ENCODE peak calls at places on chromosomes 11 and 22, in four cellular contexts. A is sigmoid colon, Y is AG10803, S is endothelial cell of umbilical vein. P is an unnamed sample.

GRCh38 chr11:71977743-71978418 is 20.8 kb upstream of the IL18BP start:
- DNase-seq in A (peak; percentile 68), S (peak; percentile 67), Y (peak; percentile 58), P (peak; percentile 63)

GRCh38 chr11:108863528-108863927 is 198.7 kb downstream of the DDX10 start:
- DNase-seq in S (no peak), Y (no peak), A (no peak), P (no peak)

GRCh38 chr11:36411202-36411640 is 98.9 kb downstream of the TRAF6 start:
- DNase-seq in S (peak; percentile 44), A (no peak), Y (no peak), P (no peak)

GRCh38 chr11:129968611-129969419 is 33.8 kb downstream of the PRDM10 start:
- DNase-seq in Y (no peak), S (no peak), A (no peak), P (no peak)

GRCh38 chr22:21927174-21927823 is 25.3 kb downstream of the PPM1F start:
- DNase-seq in Y (no peak), A (no peak), S (no peak), P (no peak)

GRCh38 chr11:97022942-97023341 is 633.1 kb downstream of the JRKL start:
- DNase-seq in Y (no peak), S (no peak), A (no peak), P (no peak)

GRCh38 chr22:19523240-19524169 is 705 bp downstream of the CLDN5 start:
- DNase-seq in Y (peak; percentile 23), S (peak; percentile 60), A (no peak), P (peak; percentile 21)

GRCh38 chr11:122440783-122441701 is 214.5 kb upstream of the UBASH3B start:
- DNase-seq in S (peak; percentile 15), A (peak; percentile 68), Y (peak; percentile 13), P (no peak)

GRCh38 chr11:13227676-13228255 is 49.8 kb upstream of the BMAL1 start:
- DNase-seq in A (no peak), Y (no peak), S (no peak), P (no peak)

GRCh38 chr11:32913445-32913844 is 20.8 kb downstream of the QSER1 start:
- DNase-seq in S (no peak), Y (no peak), A (no peak), P (no peak)

GRCh38 chr11:110973401-110973980 is 261.3 kb upstream of the ARHGAP20 start:
- DNase-seq in Y (no peak), S (no peak), A (no peak), P (no peak)

GRCh38 chr11:78192911-78193341 is 4.2 kb downstream of the USP35 start:
- DNase-seq in A (peak; percentile 34), S (no peak), Y (no peak), P (no peak)

GRCh38 chr11:69104856-69105395 is 50.8 kb upstream of the SMIM38 start:
- DNase-seq in A (no peak), S (no peak), Y (no peak), P (no peak)

GRCh38 chr11:77705195-77705876 is 67.7 kb upstream of the CLNS1A start:
- DNase-seq in S (peak; percentile 5), Y (peak; percentile 15), A (no peak), P (peak; percentile 44)

GRCh38 chr22:46626911-46627805 is 7.0 kb downstream of the GRAMD4 start:
- DNase-seq in S (no peak), Y (no peak), A (no peak), P (no peak)

GRCh38 chr22:16609548-16610261 is 17.1 kb upstream of the CCT8L2 start:
- DNase-seq in Y (no peak), A (no peak), S (no peak), P (no peak)

GRCh38 chr11:35383953-35384352 is 35.4 kb downstream of the SLC1A2 start:
- DNase-seq in S (no peak), Y (no peak), A (no peak), P (no peak)

GRCh38 chr11:120067361-120068113 is 70.4 kb downstream of the TRIM29 start:
- DNase-seq in S (no peak), A (no peak), Y (no peak), P (no peak)

GRCh38 chr22:26656896-26657851 is at the start of gene MIAT:
- DNase-seq in S (no peak), Y (no peak), A (no peak), P (no peak)

GRCh38 chr22:41842996-41843970 is 10.4 kb downstream of the SREBF2 start:
- DNase-seq in S (no peak), A (no peak), Y (no peak), P (no peak)

GRCh38 chr11:704799-705645 is 1.0 kb upstream of the EPS8L2 start:
- DNase-seq in S (no peak), A (peak; percentile 69), Y (no peak), P (no peak)

GRCh38 chr11:73388241-73389133 is 12.3 kb downstream of the RELT start:
- DNase-seq in S (no peak), A (peak; percentile 74), Y (no peak), P (no peak)

GRCh38 chr11:70244698-70245097 is 25.8 kb upstream of the PPFIA1 start:
- DNase-seq in Y (peak; percentile 65), A (no peak), S (no peak), P (peak; percentile 83)

GRCh38 chr22:27581688-27582087 is 219.9 kb downstream of the MN1 start:
- DNase-seq in A (peak; percentile 95), Y (peak; percentile 84), S (no peak), P (peak; percentile 76)

GRCh38 chr11:720017-720641 is 14.1 kb downstream of the EPS8L2 start:
- DNase-seq in A (no peak), Y (no peak), S (no peak), P (no peak)

GRCh38 chr11:64852804-64853520 is 8.5 kb upstream of the CDC42BPG start:
- DNase-seq in Y (no peak), S (no peak), A (no peak), P (no peak)
- H3K4me3 ChIP-seq in Y (no peak overlapping the region), S (no peak overlapping the region), A (no peak overlapping the region), P (no peak overlapping the region)

GRCh38 chr22:33083212-33083611 is 25.0 kb upstream of the SYN3 start:
- DNase-seq in S (no peak), A (no peak), Y (no peak), P (peak; percentile 13)
- TF ChIP-seq CTCF in S (no peak), A (no peak), Y (no peak), P (peak; percentile 28)

GRCh38 chr22:23804781-23805291 is 18.1 kb downstream of the SMARCB1 start:
- DNase-seq in A (no peak), Y (no peak), S (no peak), P (no peak)

GRCh38 chr22:23800297-23801237 is 13.8 kb downstream of the SMARCB1 start:
- DNase-seq in A (no peak), S (no peak), Y (no peak), P (no peak)

GRCh38 chr22:23801238-23801821 is 14.6 kb downstream of the SMARCB1 start:
- DNase-seq in A (no peak), S (no peak), Y (no peak), P (no peak)

GRCh38 chr22:23801886-23802377 is 15.2 kb downstream of the SMARCB1 start:
- DNase-seq in Y (no peak), A (no peak), S (no peak), P (no peak)

DNA sequence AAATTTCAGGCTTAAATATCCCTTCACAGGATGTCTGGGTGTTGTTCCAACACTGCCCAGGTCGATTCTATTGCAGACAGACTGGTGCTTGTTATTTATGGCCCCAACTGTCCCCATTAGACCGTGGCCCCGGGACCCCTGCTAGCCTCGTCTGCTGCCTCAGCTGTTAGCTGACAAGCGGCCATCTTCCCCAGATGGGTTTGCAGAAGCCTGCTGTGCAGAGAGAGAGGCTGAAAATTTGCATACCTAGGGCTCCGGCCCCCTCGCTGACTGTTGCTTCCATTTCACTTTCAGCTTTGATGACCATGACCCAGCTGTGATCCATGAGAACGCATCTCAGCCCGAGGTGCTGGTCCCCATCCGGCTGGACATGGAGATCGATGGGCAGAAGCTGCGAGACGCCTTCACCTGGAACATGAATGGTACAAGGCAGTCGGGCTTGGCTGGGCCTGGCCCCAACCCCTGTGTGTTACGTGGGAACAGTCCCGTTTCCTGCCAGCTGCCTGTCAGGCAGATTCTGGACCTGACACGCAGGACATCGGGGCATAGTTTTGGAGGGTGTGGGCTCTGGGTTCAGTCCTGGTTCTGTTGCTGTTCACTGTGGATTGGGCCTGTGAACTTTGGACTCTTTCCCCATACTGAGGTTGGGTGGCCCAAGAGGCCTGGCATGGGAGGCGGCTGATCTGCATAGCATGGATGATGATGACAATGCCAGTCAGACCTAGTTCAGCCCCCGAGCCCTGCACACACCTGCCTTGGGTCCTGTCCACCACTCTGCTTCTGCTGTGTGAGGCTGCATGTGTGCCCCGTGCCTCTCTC is 16.4 kb downstream of the SMARCB1 start:
- DNase-seq in S (no peak), A (no peak), Y (no peak), P (no peak)
- H3K4me3 ChIP-seq in S (no peak overlapping the region), A (no peak overlapping the region), Y (no peak overlapping the region), P (no peak overlapping the region)

DNA sequence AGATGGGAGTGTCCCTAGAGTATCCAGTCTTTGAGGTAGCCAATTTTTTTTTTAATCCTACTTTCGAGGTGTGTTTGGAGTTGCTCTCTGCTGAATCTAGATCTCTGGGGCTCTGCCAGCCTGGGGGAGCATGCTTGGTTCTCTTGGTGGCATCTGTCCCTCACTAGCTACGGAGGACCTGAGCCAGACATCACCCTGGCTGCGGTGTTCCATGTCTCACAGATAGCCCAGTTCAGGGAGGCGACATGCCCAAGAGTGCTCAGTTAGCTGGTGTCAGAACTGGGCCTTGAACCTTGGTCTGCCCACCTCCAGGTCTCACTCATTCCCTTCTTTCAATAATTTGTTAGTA is 502 bp downstream of the HMOX1 start:
- DNase-seq in Y (no peak), A (peak; percentile 73), S (peak; percentile 21), P (no peak)
- TF ChIP-seq CTCF in Y (no peak), A (no peak), S (no peak), P (no peak)

GRCh38 chr22:39017596-39018365 is 3.1 kb upstream of the APOBEC3D start:
- DNase-seq in S (no peak), A (no peak), Y (no peak), P (no peak)

GRCh38 chr22:39026509-39027150 is 5.7 kb downstream of the APOBEC3D start:
- DNase-seq in S (no peak), Y (no peak), A (no peak), P (no peak)

GRCh38 chr22:39016592-39016991 is 2.5 kb downstream of the APOBEC3C start:
- DNase-seq in Y (no peak), S (no peak), A (no peak), P (no peak)

GRCh38 chr22:39024923-39025322 is 4.0 kb downstream of the APOBEC3D start:
- DNase-seq in A (no peak), S (no peak), Y (no peak), P (no peak)

GRCh38 chr22:39021552-39022250 is 774 bp downstream of the APOBEC3D start:
- DNase-seq in A (no peak), S (no peak), Y (no peak), P (peak; percentile 2)
- H3K4me3 ChIP-seq in A (peak overlapping the region; percentile 36), S (peak overlapping the region; percentile 1), Y (peak overlapping the region; percentile 58), P (peak overlapping the region; percentile 39)

GRCh38 chr11:65919151-65920034 is at the start of gene DRAP1:
- DNase-seq in Y (peak; percentile 99), S (peak; percentile 97), A (peak; percentile 99), P (peak; percentile 96)
- TF ChIP-seq CTCF in Y (no peak), S (no peak), A (no peak), P (no peak)

DNA sequence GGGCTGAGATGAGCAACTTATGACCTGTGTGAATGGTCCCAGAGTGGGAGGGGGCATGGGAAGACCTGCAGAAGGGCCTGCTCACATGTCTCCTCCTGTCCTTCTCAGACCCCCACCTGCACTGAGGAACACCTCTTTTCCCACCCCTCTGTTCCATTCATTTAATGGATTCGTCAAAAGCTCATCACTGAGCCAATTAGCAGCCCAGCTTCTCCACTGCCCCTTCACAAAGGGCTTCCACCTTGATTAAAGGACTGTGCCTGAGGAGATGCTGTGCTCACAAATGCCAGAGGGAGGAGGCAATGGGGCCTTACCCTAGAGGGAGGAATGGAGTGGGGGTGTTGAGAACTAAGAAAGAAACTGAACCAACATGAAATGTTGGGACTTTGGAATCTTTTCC is 14.0 kb upstream of the CDON start:
- DNase-seq in S (no peak), A (no peak), Y (no peak), P (no peak)
- H3K4me3 ChIP-seq in S (no peak overlapping the region), A (no peak overlapping the region), Y (no peak overlapping the region), P (no peak overlapping the region)